ENCODE peak calls at places on chromosomes 3 and 15, in five cellular contexts. D, Z, T, C and R are unnamed samples.

GRCh38 chr3:155076888-155077287 is 3.2 kb upstream of the MME start:
- DNase-seq in T (no peak), Z (no peak), C (no peak), D (no peak), R (no peak)

GRCh38 chr3:115325539-115325938 is 178.5 kb upstream of the ZBTB20 start:
- DNase-seq in T (no peak), Z (peak; percentile 10), D (no peak), C (no peak), R (no peak)

GRCh38 chr3:100402150-100402706 is 889 bp downstream of the LNP1 start:
- DNase-seq in D (no peak), C (no peak), Z (no peak), T (no peak), R (no peak)

GRCh38 chr3:189555558-189555881 is 75.7 kb upstream of the TP63 start:
- DNase-seq in C (no peak), D (no peak), Z (no peak), T (no peak), R (no peak)

GRCh38 chr3:8490079-8490552 is 11.5 kb upstream of the LMCD1 start:
- DNase-seq in Z (no peak), T (no peak), D (peak; percentile 68), C (no peak), R (no peak)

GRCh38 chr3:40583691-40584090 is 58.9 kb downstream of the ZNF621 start:
- DNase-seq in T (no peak), Z (no peak), D (no peak), C (no peak), R (no peak)

GRCh38 chr3:150248116-150248864 is 159.8 kb upstream of the TSC22D2 start:
- DNase-seq in C (no peak), Z (peak; percentile 9), D (peak; percentile 36), T (no peak), R (no peak)

GRCh38 chr3:103136621-103137020 is 701.8 kb downstream of the ZPLD1 start:
- DNase-seq in D (no peak), C (no peak), T (no peak), Z (no peak), R (no peak)

GRCh38 chr15:92638709-92639365 is 16.7 kb downstream of the FAM174B start:
- DNase-seq in C (no peak), D (no peak), Z (no peak), T (no peak), R (no peak)

GRCh38 chr3:160781429-160781828 is 25.4 kb downstream of the PPM1L start:
- DNase-seq in C (no peak), D (no peak), Z (no peak), T (no peak), R (no peak)

GRCh38 chr3:170765419-170766078 is 104.4 kb downstream of the RPL22L1 start:
- DNase-seq in Z (no peak), D (no peak), C (no peak), T (no peak), R (no peak)

GRCh38 chr15:39670687-39671086 is 89.8 kb downstream of the THBS1 start:
- DNase-seq in Z (no peak), C (no peak), T (no peak), D (no peak), R (no peak)

GRCh38 chr15:57572463-57572862 is 19.2 kb upstream of the MYZAP start:
- DNase-seq in Z (no peak), T (no peak), D (no peak), C (no peak), R (no peak)